ENCODE peak calls at places on chromosomes 3 and 15, in four cellular contexts. One of them, this sample, is unnamed.

GRCh38 chr3:50156991-50157493 is 1.9 kb downstream of the SEMA3F start:
- DNase-seq in dermis blood vessel endothelial cell: no peak
- DNase-seq in chondrocyte: no peak
- DNase-seq in NCI-H2171: peak; percentile 13
- DNase-seq in this sample: no peak

GRCh38 chr3:138686771-138687221 is 78.2 kb downstream of the FAIM start:
- DNase-seq in dermis blood vessel endothelial cell: no peak
- DNase-seq in chondrocyte: no peak
- DNase-seq in NCI-H2171: no peak
- DNase-seq in this sample: peak; percentile 77

GRCh38 chr3:141303481-141304223 is 64.7 kb upstream of the ZBTB38 start:
- DNase-seq in dermis blood vessel endothelial cell: peak; percentile 91
- DNase-seq in chondrocyte: no peak
- DNase-seq in NCI-H2171: peak; percentile 34
- DNase-seq in this sample: no peak

GRCh38 chr15:30922469-30923311 is 19.0 kb downstream of the FAN1 start:
- DNase-seq in dermis blood vessel endothelial cell: peak; percentile 77
- DNase-seq in chondrocyte: no peak
- DNase-seq in NCI-H2171: no peak
- DNase-seq in this sample: peak; percentile 61

GRCh38 chr15:24848050-24848449 is 106.7 kb upstream of the SNRPN start:
- DNase-seq in dermis blood vessel endothelial cell: peak; percentile 30
- DNase-seq in chondrocyte: no peak
- DNase-seq in NCI-H2171: peak; percentile 65
- DNase-seq in this sample: no peak

GRCh38 chr3:126100688-126101301 is 16.9 kb upstream of the SLC41A3 start:
- DNase-seq in dermis blood vessel endothelial cell: peak; percentile 19
- DNase-seq in chondrocyte: no peak
- DNase-seq in NCI-H2171: no peak
- DNase-seq in this sample: peak; percentile 49

GRCh38 chr3:197268319-197268718 is 30.1 kb downstream of the DLG1 start:
- DNase-seq in dermis blood vessel endothelial cell: no peak
- DNase-seq in chondrocyte: no peak
- DNase-seq in NCI-H2171: no peak
- DNase-seq in this sample: no peak

GRCh38 chr15:100570282-100570681 is 31.7 kb downstream of the LINS1 start:
- DNase-seq in dermis blood vessel endothelial cell: peak; percentile 7
- DNase-seq in chondrocyte: no peak
- DNase-seq in NCI-H2171: no peak
- DNase-seq in this sample: no peak

GRCh38 chr3:29802057-29802456 is 521.2 kb downstream of the RBMS3 start:
- DNase-seq in dermis blood vessel endothelial cell: no peak
- DNase-seq in chondrocyte: no peak
- DNase-seq in NCI-H2171: no peak
- DNase-seq in this sample: no peak

GRCh38 chr3:39149498-39150169 is 3.8 kb downstream of the CSRNP1 start:
- DNase-seq in dermis blood vessel endothelial cell: no peak
- DNase-seq in chondrocyte: no peak
- DNase-seq in NCI-H2171: no peak
- DNase-seq in this sample: no peak

GRCh38 chr3:133506215-133506901 is 67.1 kb upstream of the CDV3 start:
- DNase-seq in dermis blood vessel endothelial cell: peak; percentile 55
- DNase-seq in chondrocyte: no peak
- DNase-seq in NCI-H2171: no peak
- DNase-seq in this sample: no peak

GRCh38 chr3:183385698-183386590 is 42.5 kb downstream of the MCF2L2 start:
- DNase-seq in dermis blood vessel endothelial cell: peak; percentile 84
- DNase-seq in chondrocyte: no peak
- DNase-seq in NCI-H2171: peak; percentile 33
- DNase-seq in this sample: no peak

GRCh38 chr15:47965297-47965696 is 155.5 kb upstream of the SLC24A5 start:
- DNase-seq in dermis blood vessel endothelial cell: no peak
- DNase-seq in chondrocyte: no peak
- DNase-seq in NCI-H2171: no peak
- DNase-seq in this sample: no peak

GRCh38 chr3:152159328-152159727 is 109.4 kb upstream of the MBNL1 start:
- DNase-seq in dermis blood vessel endothelial cell: no peak
- DNase-seq in chondrocyte: no peak
- DNase-seq in NCI-H2171: no peak
- DNase-seq in this sample: peak; percentile 65

GRCh38 chr3:27509376-27509775 is 25.2 kb upstream of the SLC4A7 start:
- DNase-seq in dermis blood vessel endothelial cell: no peak
- DNase-seq in chondrocyte: no peak
- DNase-seq in NCI-H2171: no peak
- DNase-seq in this sample: no peak

GRCh38 chr3:129404130-129404529 is 24.3 kb downstream of the EFCAB12 start:
- DNase-seq in dermis blood vessel endothelial cell: no peak
- DNase-seq in chondrocyte: no peak
- DNase-seq in NCI-H2171: no peak
- DNase-seq in this sample: no peak